ENCODE peak calls at places on chromosomes 1 and 21, in six cellular contexts. T is endothelial cell; H is MCF 10A; K is B cell; O is CD8-positive, alpha-beta T cell; W is K562. U is an unnamed sample.

GRCh38 chr21:45348591-45349327 is 56.2 kb upstream of the COL18A1 start:
- DNase-seq in H (no peak), K (no peak), O (no peak), T (no peak), W (no peak), U (no peak)

GRCh38 chr1:10975567-10976326 is 36.7 kb upstream of the TARDBP start:
- DNase-seq in H (peak), O (no peak), K (no peak), T (no peak), W (no peak), U (no peak)

GRCh38 chr1:66294692-66295384 is 239.1 kb upstream of the SGIP1 start:
- DNase-seq in W (no peak), T (no peak), H (peak), O (no peak), K (no peak), U (no peak)

GRCh38 chr1:27884182-27884954 is 12.0 kb downstream of the THEMIS2 start:
- DNase-seq in T (no peak), H (no peak), K (peak), O (no peak), W (no peak), U (no peak)

GRCh38 chr21:15343066-15343465 is 278.3 kb upstream of the NRIP1 start:
- DNase-seq in K (no peak), H (no peak), O (no peak), W (no peak), T (no peak), U (no peak)

GRCh38 chr1:84307398-84307797 is 5.9 kb downstream of the SAMD13 start:
- DNase-seq in T (no peak), W (no peak), K (no peak), O (no peak), H (no peak), U (no peak)

GRCh38 chr1:59967141-59967697 is 40.6 kb upstream of the CYP2J2 start:
- DNase-seq in K (no peak), W (peak), H (no peak), O (no peak), T (peak), U (no peak)

GRCh38 chr21:19461481-19462205 is 1058.1 kb upstream of the TMPRSS15 start:
- DNase-seq in W (no peak), K (no peak), H (no peak), T (no peak), O (no peak), U (no peak)

GRCh38 chr1:55441474-55441873 is 226.3 kb upstream of the USP24 start:
- DNase-seq in T (no peak), H (peak), W (no peak), O (no peak), K (no peak), U (no peak)

GRCh38 chr1:62057631-62058290 is 136.9 kb upstream of the L1TD1 start:
- DNase-seq in W (no peak), H (no peak), T (no peak), O (no peak), K (no peak), U (no peak)

GRCh38 chr1:93349231-93350135 is 3.8 kb downstream of the DR1 start:
- DNase-seq in W (no peak), T (no peak), K (no peak), H (peak), O (no peak), U (no peak)

GRCh38 chr1:186858923-186859322 is 30.2 kb downstream of the PLA2G4A start:
- DNase-seq in K (no peak), W (no peak), T (no peak), O (no peak), H (peak), U (no peak)

GRCh38 chr1:27405074-27405473 is 12.7 kb downstream of the GPR3 start:
- DNase-seq in H (no peak), K (no peak), O (no peak), T (no peak), W (no peak), U (no peak)

GRCh38 chr21:27795418-27795817 is 828.5 kb upstream of the ADAMTS5 start:
- DNase-seq in T (no peak), K (no peak), O (no peak), H (no peak), W (no peak), U (no peak)

GRCh38 chr1:76807543-76808260 is 59.6 kb upstream of the ST6GALNAC5 start:
- DNase-seq in W (no peak), K (no peak), H (no peak), T (no peak), O (no peak), U (no peak)

GRCh38 chr1:153617677-153618076 is 1.6 kb upstream of the S100A14 start:
- DNase-seq in T (peak), O (peak), H (peak), K (peak), W (peak), U (no peak)

GRCh38 chr1:94622757-94623156 is 81.2 kb upstream of the F3 start:
- DNase-seq in H (peak), W (no peak), O (no peak), T (no peak), K (no peak), U (no peak)

GRCh38 chr1:2523891-2524609 is 2.3 kb downstream of the PANK4 start:
- DNase-seq in K (no peak), W (no peak), H (no peak), O (peak), T (no peak), U (no peak)

GRCh38 chr1:27522148-27522859 is 32.3 kb upstream of the WASF2 start:
- DNase-seq in O (peak), H (peak), T (no peak), K (no peak), W (no peak), U (no peak)

GRCh38 chr1:46616277-46617107 is at the start of gene MOB3C:
- DNase-seq in H (peak), O (peak), W (peak), K (peak), T (peak), U (peak)

GRCh38 chr1:58649555-58649954 is 50.3 kb downstream of the MYSM1 start:
- DNase-seq in W (no peak), T (no peak), O (peak), H (peak), K (no peak), U (peak)

GRCh38 chr1:37901191-37901892 is 42.0 kb upstream of the MTF1 start:
- DNase-seq in T (no peak), K (peak), W (no peak), H (no peak), O (no peak), U (no peak)

GRCh38 chr1:174165471-174166137 is 6.3 kb downstream of the RABGAP1L start:
- DNase-seq in K (peak), H (peak), O (no peak), T (no peak), W (no peak), U (no peak)

GRCh38 chr1:64036549-64036948 is 166.9 kb upstream of the UBE2U start:
- DNase-seq in O (no peak), W (no peak), T (no peak), H (no peak), K (no peak), U (no peak)

GRCh38 chr1:223700942-223701637 is 11.2 kb upstream of the CAPN2 start:
- DNase-seq in K (no peak), T (no peak), W (peak), H (peak), O (no peak), U (no peak)

DNA sequence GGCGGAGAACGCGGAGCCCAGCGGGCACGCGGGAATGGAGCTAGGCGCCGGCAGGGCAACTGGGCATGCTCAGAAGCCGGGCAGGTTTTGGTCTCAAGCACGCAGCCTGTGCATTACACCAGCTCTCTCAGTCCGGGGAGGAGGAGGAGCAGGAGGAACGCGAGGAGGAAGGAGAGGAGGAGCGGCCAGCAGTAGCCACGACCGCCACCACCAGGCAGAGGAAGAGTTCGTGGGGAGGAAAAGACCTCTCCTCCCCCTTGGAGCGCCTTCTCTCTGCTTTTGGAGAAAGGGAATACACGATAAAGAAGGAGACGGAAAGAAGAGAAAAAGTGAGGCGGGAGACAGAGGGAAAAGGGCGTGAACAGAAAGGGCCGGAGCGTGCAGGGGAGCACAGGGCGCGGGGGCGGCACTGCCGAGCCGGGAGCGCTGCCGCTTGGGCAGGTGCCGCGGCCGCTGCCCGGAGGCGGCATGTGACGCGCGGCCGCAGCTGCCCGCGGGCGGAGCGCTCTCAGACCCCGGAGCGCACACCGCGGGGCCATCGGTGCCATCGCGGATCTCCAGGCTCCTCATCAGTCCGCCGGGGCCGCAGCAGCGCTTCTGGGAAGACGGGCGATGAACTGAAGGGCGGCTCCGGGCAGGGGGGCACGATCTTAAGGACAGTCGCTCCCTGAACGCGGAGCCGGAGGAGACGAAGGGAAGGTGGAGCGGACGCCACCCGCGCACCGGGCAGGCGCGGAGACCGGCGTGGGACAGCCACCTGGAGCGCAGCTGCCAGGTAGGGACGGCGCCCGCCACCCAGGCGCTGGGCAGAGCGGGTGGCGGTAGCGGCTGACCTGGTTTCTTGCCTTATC is at the start of gene CHRM3:
- DNase-seq in W (no peak), H (peak), T (peak), K (no peak), O (no peak), U (peak)
- TF ChIP-seq CTCF in W (no peak), H (peak), T (no peak), K (no peak), O (no peak), U (no peak)

GRCh38 chr1:9197186-9198099 is 37.1 kb upstream of the H6PD start:
- DNase-seq in K (no peak), W (no peak), O (no peak), H (no peak), T (no peak), U (no peak)

GRCh38 chr1:9201421-9202239 is 32.9 kb upstream of the H6PD start:
- DNase-seq in K (peak), O (no peak), W (no peak), H (peak), T (no peak), U (no peak)

GRCh38 chr1:9200441-9200840 is 34.1 kb upstream of the H6PD start:
- DNase-seq in H (peak), T (no peak), W (no peak), K (no peak), O (no peak), U (no peak)

GRCh38 chr1:9196129-9197040 is 38.2 kb upstream of the H6PD start:
- DNase-seq in T (peak), O (peak), W (peak), H (peak), K (peak), U (peak)

GRCh38 chr1:9198538-9199361 is 35.8 kb upstream of the H6PD start:
- DNase-seq in T (peak), K (peak), O (no peak), H (no peak), W (no peak), U (peak)
- TF ChIP-seq CTCF in T (no peak), K (no peak), O (no peak), H (no peak), W (no peak), U (no peak)

GRCh38 chr1:115476616-115477015 is 138.6 kb upstream of the NGF start:
- DNase-seq in H (no peak), W (no peak), O (no peak), K (no peak), T (no peak), U (no peak)
- TF ChIP-seq CTCF in H (no peak), W (peak), O (no peak), K (no peak), T (no peak), U (no peak)

GRCh38 chr1:42736152-42736551 is 3.9 kb downstream of the CLDN19 start:
- DNase-seq in W (peak), H (peak), T (peak), K (no peak), O (no peak), U (no peak)
- TF ChIP-seq CTCF in W (peak), H (peak), T (no peak), K (no peak), O (no peak), U (no peak)

DNA sequence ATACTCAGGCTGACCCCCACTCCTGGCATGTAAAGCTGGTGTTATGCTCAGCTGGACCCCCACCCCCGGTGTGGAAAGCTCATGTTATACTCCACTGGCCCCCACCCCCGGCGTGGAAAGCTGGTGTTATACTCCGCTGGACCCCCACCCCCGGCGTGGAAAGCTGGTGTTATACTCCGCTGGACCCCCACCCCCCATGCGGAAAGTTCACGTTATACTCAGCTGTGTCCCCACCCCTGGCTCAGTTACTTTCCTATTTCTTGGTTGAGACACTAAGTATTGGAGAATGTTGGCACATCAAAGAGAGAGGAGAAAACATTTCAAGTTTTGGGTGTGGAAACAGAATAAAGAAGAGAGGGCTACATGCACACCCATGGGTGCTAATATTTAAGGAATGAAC is 37.8 kb downstream of the UMODL1 start:
- DNase-seq in O (no peak), T (no peak), K (no peak), H (no peak), W (no peak), U (no peak)
- TF ChIP-seq CTCF in O (no peak), T (no peak), K (no peak), H (no peak), W (no peak), U (no peak)

GRCh38 chr1:108708726-108709660 is 3.7 kb upstream of the FNDC7 start:
- DNase-seq in W (no peak), K (peak), O (peak), T (no peak), H (peak), U (no peak)
- TF ChIP-seq CTCF in W (peak), K (no peak), O (peak), T (no peak), H (no peak), U (no peak)

DNA sequence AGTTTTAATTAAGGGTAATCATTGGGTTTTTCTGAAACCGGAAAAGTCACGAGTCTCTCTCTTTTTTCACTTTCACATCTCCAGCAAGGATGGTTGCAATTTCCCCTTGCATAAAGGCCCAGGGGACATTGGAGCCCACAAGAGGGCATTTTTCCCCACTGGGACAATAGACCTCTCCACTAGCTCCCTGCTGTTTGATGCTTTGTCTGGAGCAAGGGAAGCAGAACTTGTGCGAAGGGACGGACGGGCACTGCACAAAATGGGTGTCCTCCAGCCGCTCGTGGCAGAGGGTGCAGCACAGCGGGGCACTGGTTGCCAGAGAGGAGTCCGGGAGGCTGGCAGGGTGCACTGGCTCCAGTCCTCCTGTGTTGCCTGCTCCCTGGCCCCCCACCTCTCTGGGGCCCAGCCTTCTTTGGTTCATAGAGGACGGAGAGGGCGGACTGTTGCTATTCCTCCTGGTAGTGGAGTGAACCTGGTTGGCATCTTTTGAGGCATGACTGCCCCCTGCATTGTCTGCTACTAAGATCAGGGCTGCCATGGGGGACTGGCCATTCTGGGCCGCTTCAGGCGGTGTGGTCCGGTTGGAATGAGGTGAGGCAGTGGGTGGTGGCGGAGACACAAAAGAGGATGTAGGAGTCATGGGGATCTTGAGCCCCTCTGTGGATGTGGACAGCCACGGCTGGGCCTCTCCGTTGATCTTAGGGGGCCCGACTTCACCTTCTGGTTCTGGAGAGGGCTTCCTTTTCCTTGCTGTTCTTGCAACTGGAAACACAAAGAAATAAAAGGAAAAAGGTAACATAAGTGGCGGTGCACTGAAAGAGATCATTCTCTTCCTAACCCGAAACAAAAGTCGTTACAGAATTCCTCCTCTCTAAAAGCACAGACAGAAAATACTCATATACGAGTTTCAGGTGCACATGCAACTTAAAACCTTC is 2.6 kb downstream of the IRF2BP2 start:
- DNase-seq in K (peak), T (peak), H (peak), O (peak), W (no peak), U (no peak)
- TF ChIP-seq CTCF in K (no peak), T (no peak), H (no peak), O (no peak), W (peak), U (no peak)

GRCh38 chr1:154906621-154907081 is 29.9 kb downstream of the PMVK start:
- DNase-seq in K (no peak), W (no peak), O (no peak), H (peak), T (no peak), U (no peak)
- TF ChIP-seq CTCF in K (no peak), W (peak), O (no peak), H (peak), T (no peak), U (no peak)

U was measured in mesothelial cell of epicardium.